ENCODE peak calls at places on chromosomes 4 and X, in ten cellular contexts. M is uterus, X is PC-3, E is OCI-LY7, W is fibroblast of lung, P is stomach, A is upper lobe of right lung, O is spleen, F is GM23338, I is upper lobe of left lung. B is an unnamed sample.

GRCh38 chr4:11426003-11426402 is 2.7 kb downstream of the HS3ST1 start:
- DNase-seq in M (no peak), X (no peak), E (no peak), W (no peak), P (no peak), A (no peak), O (no peak), F (no peak), I (no peak), B (no peak)

GRCh38 chr4:89296871-89297270 is 10.7 kb downstream of the GPRIN3 start:
- DNase-seq in M (no peak), X (no peak), E (no peak), W (no peak), P (no peak), A (no peak), O (no peak), F (no peak), I (no peak), B (no peak)

GRCh38 chr4:185201983-185202962 is 1.5 kb downstream of the CFAP97 start:
- DNase-seq in M (no peak), X (no peak), E (peak), W (peak), P (no peak), A (no peak), O (no peak), F (peak), I (no peak), B (no peak)

GRCh38 chr4:24213936-24214335 is 324.1 kb upstream of the PPARGC1A start:
- DNase-seq in M (no peak), X (no peak), E (no peak), W (no peak), P (no peak), A (no peak), O (no peak), F (no peak), I (no peak), B (no peak)

GRCh38 chr4:140807491-140808257 is 51.5 kb upstream of the TBC1D9 start:
- DNase-seq in M (no peak), X (no peak), E (peak), W (peak), P (no peak), A (no peak), O (no peak), F (no peak), I (no peak), B (no peak)

GRCh38 chrX:15718283-15718970 is 19.6 kb upstream of the CA5B start:
- DNase-seq in M (no peak), X (no peak), E (no peak), W (no peak), P (no peak), A (no peak), O (no peak), F (peak), I (no peak), B (no peak)

GRCh38 chrX:1009771-1010170 is 202.7 kb downstream of the CRLF2 start:
- DNase-seq in M (no peak), X (no peak), E (no peak), W (no peak), P (no peak), A (peak), O (peak), F (no peak), I (no peak), B (no peak)

GRCh38 chrX:154444001-154444754 is at the start of gene FAM50A:
- DNase-seq in M (peak), X (peak), E (peak), W (peak), P (peak), A (peak), O (peak), F (peak), I (peak), B (peak)

GRCh38 chrX:14697453-14697852 is 168.1 kb downstream of the GLRA2 start:
- DNase-seq in M (no peak), X (peak), E (peak), W (peak), P (peak), A (no peak), O (no peak), F (peak), I (peak), B (peak)

GRCh38 chrX:151982217-151982616 is 7.7 kb upstream of the GABRE start:
- DNase-seq in M (no peak), X (peak), E (no peak), W (peak), P (no peak), A (no peak), O (no peak), F (no peak), I (no peak), B (no peak)

GRCh38 chrX:27575565-27575964 is 14.6 kb upstream of the DCAF8L2 start:
- DNase-seq in M (no peak), X (peak), E (no peak), W (peak), P (no peak), A (no peak), O (no peak), F (no peak), I (no peak), B (no peak)

GRCh38 chrX:49273181-49273727 is 3.7 kb downstream of the PPP1R3F start:
- DNase-seq in M (no peak), X (no peak), E (no peak), W (no peak), P (no peak), A (no peak), O (peak), F (no peak), I (no peak), B (no peak)

GRCh38 chr4:170049793-170050192 is 23.6 kb upstream of the MFAP3L start:
- DNase-seq in M (no peak), X (no peak), E (no peak), W (no peak), P (no peak), A (no peak), O (no peak), F (no peak), I (no peak), B (no peak)

GRCh38 chr4:36392916-36393315 is 111.5 kb downstream of the DTHD1 start:
- DNase-seq in M (no peak), X (no peak), E (no peak), W (no peak), P (no peak), A (no peak), O (no peak), F (no peak), I (no peak), B (no peak)

GRCh38 chr4:71553605-71554004 is 214.8 kb downstream of the SLC4A4 start:
- DNase-seq in M (no peak), X (peak), E (peak), W (peak), P (no peak), A (no peak), O (no peak), F (peak), I (no peak), B (no peak)

GRCh38 chr4:110735691-110736090 is 112.8 kb upstream of the PITX2 start:
- DNase-seq in M (no peak), X (no peak), E (no peak), W (no peak), P (no peak), A (no peak), O (no peak), F (no peak), I (no peak), B (no peak)

GRCh38 chrX:132270699-132271098 is 51.5 kb upstream of the RAP2C start:
- DNase-seq in M (peak), X (peak), E (no peak), W (peak), P (no peak), A (no peak), O (no peak), F (no peak), I (no peak), B (no peak)

GRCh38 chr4:129378346-129378745 is 282.4 kb downstream of the C4orf33 start:
- DNase-seq in M (no peak), X (no peak), E (no peak), W (no peak), P (no peak), A (no peak), O (no peak), F (no peak), I (no peak), B (no peak)

GRCh38 chr4:95398217-95398616 is 150.6 kb downstream of the UNC5C start:
- DNase-seq in M (no peak), X (no peak), E (no peak), W (no peak), P (no peak), A (no peak), O (no peak), F (no peak), I (no peak), B (no peak)

GRCh38 chr4:87363552-87363951 is 27.4 kb downstream of the HSD17B11 start:
- DNase-seq in M (no peak), X (peak), E (no peak), W (peak), P (no peak), A (no peak), O (no peak), F (no peak), I (no peak), B (no peak)

GRCh38 chrX:24026403-24026801 is 584 bp downstream of the KLHL15 start:
- DNase-seq in M (no peak), X (no peak), E (peak), W (peak), P (no peak), A (no peak), O (no peak), F (peak), I (no peak), B (no peak)
- H3K27ac ChIP-seq in M (peak), X (peak), E (peak), W (peak), P (no peak), A (peak), O (peak), F (peak), I (peak), B (peak)

DNA sequence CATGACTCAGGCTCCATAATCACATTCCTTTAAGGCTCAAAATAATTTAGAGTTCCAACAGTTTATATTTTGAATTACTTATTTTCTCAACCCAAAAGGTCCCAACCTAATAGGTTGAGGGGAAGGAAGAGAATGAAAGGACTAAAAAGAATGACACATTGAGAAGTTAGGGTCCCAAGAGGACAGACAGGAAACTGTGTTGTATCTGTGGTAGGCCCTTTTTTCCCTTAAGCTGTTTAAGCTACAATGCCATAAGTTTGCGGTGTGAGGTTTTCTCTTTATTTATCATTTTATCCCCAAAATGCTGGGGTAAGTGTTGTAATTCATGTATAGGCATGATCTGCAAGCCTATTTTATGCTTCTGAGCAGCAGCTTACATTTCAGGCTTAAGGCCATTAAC is 290.2 kb downstream of the ZNF674 start:
- DNase-seq in M (no peak), X (no peak), E (no peak), W (no peak), P (no peak), A (no peak), O (no peak), F (no peak), I (no peak), B (no peak)
- TF ChIP-seq CTCF in M (no peak), X (no peak), E (no peak), W (no peak), P (no peak), A (no peak), O (no peak), F (no peak), I (no peak), B (no peak)

GRCh38 chrX:16930392-16930791 is 16.1 kb upstream of the REPS2 start:
- DNase-seq in M (no peak), X (no peak), E (no peak), W (peak), P (no peak), A (no peak), O (no peak), F (peak), I (no peak), B (no peak)

GRCh38 chrX:16918979-16919378 is 27.5 kb upstream of the REPS2 start:
- DNase-seq in M (no peak), X (no peak), E (no peak), W (no peak), P (no peak), A (no peak), O (no peak), F (no peak), I (no peak), B (no peak)

GRCh38 chrX:16920116-16920515 is 26.3 kb upstream of the REPS2 start:
- DNase-seq in M (no peak), X (no peak), E (no peak), W (peak), P (no peak), A (no peak), O (no peak), F (no peak), I (no peak), B (no peak)

GRCh38 chrX:16923157-16923556 is 23.3 kb upstream of the REPS2 start:
- DNase-seq in M (no peak), X (no peak), E (no peak), W (no peak), P (no peak), A (no peak), O (no peak), F (no peak), I (no peak), B (no peak)

GRCh38 chrX:16924631-16925239 is 21.7 kb upstream of the REPS2 start:
- DNase-seq in M (no peak), X (no peak), E (no peak), W (peak), P (no peak), A (no peak), O (no peak), F (no peak), I (no peak), B (no peak)
- H3K27ac ChIP-seq in M (no peak), X (no peak), E (no peak), W (no peak), P (no peak), A (no peak), O (no peak), F (no peak), I (no peak), B (no peak)

DNA sequence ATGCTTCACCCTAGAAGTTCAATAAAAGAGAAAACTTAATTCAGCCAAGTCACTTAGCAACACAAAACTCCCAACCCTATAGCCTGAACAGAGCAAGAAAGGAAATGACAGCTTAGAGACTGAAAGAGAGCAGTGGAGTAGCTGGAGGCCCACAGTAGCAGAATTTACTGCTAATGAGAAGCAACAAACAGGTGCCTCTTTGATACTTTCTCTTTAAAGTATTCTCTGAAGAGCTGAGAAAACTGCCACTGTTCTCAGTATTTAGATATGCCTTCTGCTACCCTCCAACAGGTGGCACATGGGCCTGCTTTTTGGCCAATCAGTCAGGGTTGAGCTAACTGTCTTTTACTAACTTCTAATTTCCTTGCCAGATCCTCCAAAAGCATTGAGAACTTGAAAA is 240.0 kb downstream of the GPC3 start:
- DNase-seq in M (no peak), X (no peak), E (no peak), W (no peak), P (no peak), A (no peak), O (no peak), F (peak), I (no peak), B (no peak)
- TF ChIP-seq CTCF in M (no peak), X (peak), E (no peak), W (no peak), P (no peak), A (no peak), O (no peak), F (peak), I (no peak), B (no peak)

GRCh38 chr4:146522862-146523205 is 1.1 kb upstream of the SLC10A7 start:
- DNase-seq in M (no peak), X (peak), E (peak), W (peak), P (no peak), A (no peak), O (no peak), F (peak), I (no peak), B (no peak)
- H3K27ac ChIP-seq in M (peak), X (no peak), E (no peak), W (peak), P (peak), A (peak), O (peak), F (no peak), I (peak), B (peak)

GRCh38 chrX:119981286-119982070 is 37.9 kb upstream of the NKAP start:
- DNase-seq in M (no peak), X (peak), E (peak), W (peak), P (no peak), A (no peak), O (no peak), F (peak), I (no peak), B (peak)
- TF ChIP-seq CTCF in M (no peak), X (peak), E (peak), W (peak), P (no peak), A (peak), O (peak), F (peak), I (no peak), B (peak)

B was measured in WERI-Rb-1.